ENCODE peak calls at places on chromosomes 2 and 18, in six cellular contexts. Y is testis, M is ascending aorta, N is fibroblast of lung, K is stomach, P is thyroid gland. R is an unnamed sample.
A peak's percentile ranks its signal among the peaks of the same experiment; 100 is the strongest.

GRCh38 chr2:127891806-127892205 is 6.0 kb upstream of the AMMECR1L start:
- DNase-seq in K (no peak), M (no peak), Y (peak; percentile 53), P (peak; percentile 27), N (no peak), R (no peak)

GRCh38 chr2:158024288-158024898 is 77.3 kb upstream of the UPP2 start:
- DNase-seq in K (peak; percentile 54), N (peak; percentile 55), P (peak; percentile 29), Y (peak; percentile 68), M (no peak), R (peak; percentile 24)

GRCh38 chr2:189487283-189488280 is 46.3 kb downstream of the WDR75 start:
- DNase-seq in N (no peak), P (no peak), Y (no peak), M (no peak), K (no peak), R (no peak)

GRCh38 chr18:5463390-5463789 is 80.4 kb downstream of the EPB41L3 start:
- DNase-seq in M (peak; percentile 83), K (no peak), Y (peak; percentile 31), N (peak; percentile 93), P (peak; percentile 32), R (no peak)

GRCh38 chr2:159126653-159127052 is 158.2 kb downstream of the TANC1 start:
- DNase-seq in P (no peak), N (peak; percentile 88), Y (no peak), K (no peak), M (no peak), R (no peak)

GRCh38 chr2:224838335-224838734 is 122.2 kb upstream of the CCDC195 start:
- DNase-seq in Y (no peak), M (no peak), N (peak; percentile 91), K (no peak), P (no peak), R (peak; percentile 51)

GRCh38 chr2:120720746-120721145 is 14.9 kb upstream of the GLI2 start:
- DNase-seq in K (peak; percentile 18), M (no peak), Y (no peak), N (no peak), P (no peak), R (no peak)

GRCh38 chr18:32271649-32272324 is 81.9 kb downstream of the MEP1B start:
- DNase-seq in K (no peak), M (no peak), Y (no peak), P (peak; percentile 8), N (peak; percentile 64), R (peak; percentile 12)

GRCh38 chr2:72993147-72993546 is 75.8 kb downstream of the EMX1 start:
- DNase-seq in K (peak; percentile 26), M (peak; percentile 64), N (peak; percentile 37), P (peak; percentile 13), Y (peak; percentile 36), R (peak; percentile 80)

GRCh38 chr2:138829326-138829725 is 49.1 kb upstream of the NXPH2 start:
- DNase-seq in P (peak; percentile 48), M (no peak), K (no peak), Y (peak; percentile 69), N (peak; percentile 30), R (peak; percentile 75)

GRCh38 chr2:202442882-202443281 is 66.8 kb downstream of the BMPR2 start:
- DNase-seq in M (no peak), Y (no peak), P (no peak), N (peak; percentile 9), K (no peak), R (no peak)

GRCh38 chr18:31497711-31498449 is at the start of gene DSG2:
- DNase-seq in Y (peak; percentile 44), K (peak; percentile 86), P (peak; percentile 87), M (no peak), N (no peak), R (peak; percentile 7)

GRCh38 chr2:157810037-157810436 is 66.1 kb downstream of the ACVR1 start:
- DNase-seq in N (peak; percentile 27), Y (no peak), P (no peak), K (no peak), M (no peak), R (no peak)

GRCh38 chr2:54773233-54773632 is 49.8 kb downstream of the EML6 start:
- DNase-seq in Y (no peak), N (no peak), P (no peak), M (no peak), K (no peak), R (no peak)
- H3K4me1 ChIP-seq in Y (no peaks in the 10 kb centered on the region), N (no peaks in the 10 kb centered on the region), P (no peaks in the 10 kb centered on the region), M (no peaks in the 10 kb centered on the region), K (no peaks in the 10 kb centered on the region), R (peaks cover 3% of the 10 kb centered on the region)

GRCh38 chr2:86284401-86284841 is 53.0 kb downstream of the REEP1 start:
- DNase-seq in N (no peak), M (no peak), P (peak; percentile 17), Y (no peak), K (peak; percentile 52), R (no peak)

GRCh38 chr2:86275962-86276361 is 61.5 kb downstream of the REEP1 start:
- DNase-seq in N (no peak), M (no peak), P (no peak), Y (no peak), K (no peak), R (no peak)

GRCh38 chr2:86283461-86284030 is 53.9 kb downstream of the REEP1 start:
- DNase-seq in M (no peak), K (peak; percentile 37), Y (no peak), P (peak; percentile 61), N (no peak), R (no peak)

GRCh38 chr2:86281066-86281700 is 56.2 kb downstream of the REEP1 start:
- DNase-seq in P (no peak), N (no peak), K (no peak), Y (no peak), M (no peak), R (no peak)

GRCh38 chr2:86280191-86280667 is 57.2 kb downstream of the REEP1 start:
- DNase-seq in K (no peak), Y (no peak), N (peak; percentile 73), P (no peak), M (no peak), R (peak; percentile 57)
- H3K27ac ChIP-seq in K (peak overlapping the region; percentile 76), Y (no peak overlapping the region), N (no peak overlapping the region), P (no peak overlapping the region), M (no peak overlapping the region), R (no peak overlapping the region)

GRCh38 chr2:71613953-71614925 is 160.9 kb downstream of the DYSF start:
- DNase-seq in Y (peak; percentile 4), N (no peak), M (peak; percentile 58), K (peak; percentile 21), P (no peak), R (no peak)
- H3K4me1 ChIP-seq in Y (peaks cover 20% of the 10 kb centered on the region), N (no peaks in the 10 kb centered on the region), M (no peaks in the 10 kb centered on the region), K (peaks cover 4% of the 10 kb centered on the region), P (peaks cover 24% of the 10 kb centered on the region), R (no peaks in the 10 kb centered on the region)

GRCh38 chr2:237125967-237126366 is 40.3 kb downstream of the COPS8 start:
- DNase-seq in M (no peak), N (no peak), K (peak; percentile 36), Y (no peak), P (no peak), R (no peak)

GRCh38 chr2:237129625-237130263 is 44.1 kb downstream of the COPS8 start:
- DNase-seq in K (no peak), N (no peak), Y (no peak), M (no peak), P (no peak), R (no peak)

GRCh38 chr2:237126519-237126918 is 40.8 kb downstream of the COPS8 start:
- DNase-seq in K (no peak), N (no peak), M (peak; percentile 58), P (no peak), Y (no peak), R (no peak)

GRCh38 chr2:237128845-237129592 is 43.3 kb downstream of the COPS8 start:
- DNase-seq in M (no peak), K (no peak), Y (no peak), N (no peak), P (no peak), R (no peak)

DNA sequence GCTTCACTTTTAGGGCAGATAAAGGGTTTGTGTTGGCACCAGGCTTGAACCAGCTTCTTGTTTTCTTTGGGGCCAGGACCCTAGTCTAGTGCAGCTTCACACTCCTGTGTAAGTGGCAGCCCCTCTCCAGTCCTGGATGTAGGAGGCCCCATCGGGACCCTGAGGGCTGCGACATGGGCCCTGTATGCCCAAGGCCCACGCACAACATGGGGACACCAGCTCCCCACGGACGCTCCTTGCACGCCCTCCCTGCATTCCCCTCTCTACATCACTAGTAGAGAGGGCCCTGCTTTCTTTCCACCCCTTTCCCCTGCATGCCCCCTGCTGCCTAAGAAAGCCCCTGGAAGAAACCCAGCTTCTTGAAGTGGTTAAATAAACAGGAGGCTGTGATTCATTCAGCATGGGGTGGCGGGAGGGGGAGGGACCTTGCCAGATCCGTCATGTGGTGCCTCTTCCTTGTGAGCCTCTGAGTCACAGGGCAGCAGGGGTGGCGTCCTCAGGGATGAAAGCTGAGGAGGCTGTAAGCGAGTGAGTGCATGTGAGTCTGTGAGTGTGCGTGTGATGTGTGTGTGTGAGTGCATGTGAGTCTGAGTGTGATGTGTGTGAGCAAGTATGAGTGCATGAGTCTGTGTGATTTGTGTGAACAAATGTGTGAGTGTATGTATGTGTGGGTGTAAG is 42.5 kb downstream of the COPS8 start:
- DNase-seq in M (peak; percentile 96), K (peak; percentile 77), Y (peak; percentile 93), P (peak; percentile 92), N (peak; percentile 100), R (peak; percentile 72)
- H3K27ac ChIP-seq in M (no peak overlapping the region), K (peak overlapping the region; percentile 73), Y (peak overlapping the region; percentile 77), P (peak overlapping the region; percentile 40), N (peak overlapping the region; percentile 90), R (no peak overlapping the region)

R was measured in SJCRH30.